ENCODE peak calls at places on chromosomes 11 and 22, in four cellular contexts. D, R, S and G are unnamed samples.

GRCh38 chr11:113014262-113014661 is 53.0 kb downstream of the NCAM1 start:
- DNase-seq in S (peak), D (no peak), R (no peak), G (peak)

GRCh38 chr11:61609000-61609969 is 28.4 kb upstream of the SYT7 start:
- DNase-seq in D (no peak), S (no peak), R (no peak), G (no peak)

GRCh38 chr11:279966-280761 is 2.0 kb downstream of the NLRP6 start:
- DNase-seq in R (no peak), D (no peak), S (peak), G (peak)

GRCh38 chr11:83249972-83250593 is 36.1 kb downstream of the CCDC90B start:
- DNase-seq in D (no peak), S (peak), R (no peak), G (peak)

GRCh38 chr11:66136752-66137123 is 66.7 kb downstream of the PACS1 start:
- DNase-seq in R (no peak), D (no peak), S (peak), G (peak)

GRCh38 chr11:795638-796564 is 2.2 kb downstream of the SLC25A22 start:
- DNase-seq in D (peak), R (no peak), S (peak), G (peak)

GRCh38 chr11:12353534-12353933 is 23.8 kb upstream of the PARVA start:
- DNase-seq in D (no peak), S (no peak), R (no peak), G (no peak)

GRCh38 chr11:35390737-35391682 is 28.3 kb downstream of the SLC1A2 start:
- DNase-seq in R (no peak), D (no peak), S (peak), G (peak)

GRCh38 chr11:122746050-122746478 is 90.5 kb downstream of the UBASH3B start:
- DNase-seq in R (no peak), S (no peak), D (no peak), G (no peak)

GRCh38 chr11:45507916-45508315 is 157.5 kb downstream of the CHST1 start:
- DNase-seq in R (no peak), S (no peak), D (no peak), G (no peak)

GRCh38 chr11:67300756-67301312 is 2.5 kb upstream of the SSH3 start:
- DNase-seq in R (no peak), D (peak), S (no peak), G (no peak)

GRCh38 chr22:45865561-45866397 is 111.2 kb downstream of the WNT7B start:
- DNase-seq in R (no peak), S (no peak), D (no peak), G (no peak)

GRCh38 chr11:8826145-8826786 is 84.7 kb upstream of the AKIP1 start:
- DNase-seq in D (no peak), R (no peak), S (peak), G (peak)

GRCh38 chr11:17790453-17790852 is 55.9 kb downstream of the KCNC1 start:
- DNase-seq in D (no peak), R (no peak), S (peak), G (peak)

GRCh38 chr11:95704865-95705264 is 84.7 kb downstream of the FAM76B start:
- DNase-seq in D (no peak), S (no peak), R (no peak), G (no peak)

GRCh38 chr11:74557526-74557925 is 34.9 kb upstream of the POLD3 start:
- DNase-seq in D (no peak), S (no peak), R (no peak), G (no peak)

GRCh38 chr11:74559110-74559933 is 33.1 kb upstream of the POLD3 start:
- DNase-seq in S (no peak), R (no peak), D (no peak), G (no peak)

DNA sequence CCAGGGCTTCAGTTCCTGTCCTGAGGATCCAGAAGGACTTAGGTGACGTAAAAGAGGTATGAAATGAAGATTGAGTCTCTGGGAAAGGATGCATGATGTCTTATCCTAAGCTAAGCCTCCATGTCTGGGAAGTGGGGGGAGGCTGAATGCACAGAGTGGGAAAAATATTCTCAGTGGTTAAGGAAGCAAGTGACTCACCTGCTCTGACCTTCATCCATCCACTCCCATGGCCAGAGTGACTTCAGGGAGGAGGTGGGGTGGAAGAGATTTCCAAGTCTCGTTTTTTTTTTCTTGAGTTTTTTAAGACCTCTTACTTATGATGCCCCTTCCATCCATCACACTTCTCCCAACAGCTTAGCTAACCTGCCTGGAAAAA is 32.5 kb upstream of the POLD3 start:
- DNase-seq in R (no peak), D (no peak), S (no peak), G (no peak)
- H3K4me3 ChIP-seq in R (no peak), D (no peak), S (no peak), G (no peak)

GRCh38 chr22:38414009-38414395 is 41.0 kb downstream of the KCNJ4 start:
- DNase-seq in D (no peak), R (peak), S (no peak), G (no peak)
- TF ChIP-seq CTCF in D (no peak), R (no peak), S (no peak), G (no peak)

DNA sequence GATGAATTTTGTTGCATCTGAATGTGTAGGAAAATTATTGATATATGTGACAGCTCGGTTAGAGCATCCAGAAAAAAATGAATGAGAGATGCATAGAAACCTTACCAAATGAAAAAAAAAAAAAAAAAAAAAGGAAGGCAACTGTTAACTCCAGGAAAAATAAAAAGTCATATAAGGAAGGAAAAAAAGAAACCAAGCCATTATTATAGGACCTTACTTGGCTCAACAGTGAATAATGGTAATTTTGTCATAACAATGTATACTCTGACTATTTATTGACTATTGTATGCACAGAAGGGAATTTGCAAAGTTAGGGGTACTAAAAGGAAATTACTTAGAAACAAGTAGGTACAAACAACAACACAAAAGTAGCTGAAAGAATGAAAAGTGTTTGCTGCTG is 2.0 kb downstream of the DHCR7 start:
- DNase-seq in D (no peak), S (no peak), R (no peak), G (no peak)
- H3K4me3 ChIP-seq in D (no peak), S (no peak), R (no peak), G (no peak)

DNA sequence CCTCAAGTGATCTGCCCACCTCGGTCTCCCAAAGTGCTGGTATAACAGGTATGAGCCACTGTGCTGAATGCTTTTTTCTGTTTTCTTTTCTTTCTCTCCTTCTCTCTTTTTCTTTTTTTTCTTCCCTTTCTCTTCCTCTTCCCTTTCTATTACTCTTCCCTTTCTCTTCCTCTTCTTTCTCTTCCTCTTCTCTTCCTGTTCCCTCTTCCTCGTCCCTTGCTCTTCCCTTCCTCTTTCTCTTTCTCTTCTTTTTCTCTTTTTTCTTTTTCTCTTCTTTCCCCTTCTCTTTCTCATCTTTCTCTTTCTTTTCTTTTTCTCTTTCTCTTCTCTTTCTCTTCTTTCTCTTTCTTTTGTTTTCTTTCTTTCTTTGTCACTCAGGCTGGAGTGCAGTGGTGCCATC is 1.2 kb downstream of the OOSP1 start:
- DNase-seq in R (no peak), S (no peak), D (no peak), G (no peak)
- TF ChIP-seq CTCF in R (no peak), S (no peak), D (no peak), G (no peak)

DNA sequence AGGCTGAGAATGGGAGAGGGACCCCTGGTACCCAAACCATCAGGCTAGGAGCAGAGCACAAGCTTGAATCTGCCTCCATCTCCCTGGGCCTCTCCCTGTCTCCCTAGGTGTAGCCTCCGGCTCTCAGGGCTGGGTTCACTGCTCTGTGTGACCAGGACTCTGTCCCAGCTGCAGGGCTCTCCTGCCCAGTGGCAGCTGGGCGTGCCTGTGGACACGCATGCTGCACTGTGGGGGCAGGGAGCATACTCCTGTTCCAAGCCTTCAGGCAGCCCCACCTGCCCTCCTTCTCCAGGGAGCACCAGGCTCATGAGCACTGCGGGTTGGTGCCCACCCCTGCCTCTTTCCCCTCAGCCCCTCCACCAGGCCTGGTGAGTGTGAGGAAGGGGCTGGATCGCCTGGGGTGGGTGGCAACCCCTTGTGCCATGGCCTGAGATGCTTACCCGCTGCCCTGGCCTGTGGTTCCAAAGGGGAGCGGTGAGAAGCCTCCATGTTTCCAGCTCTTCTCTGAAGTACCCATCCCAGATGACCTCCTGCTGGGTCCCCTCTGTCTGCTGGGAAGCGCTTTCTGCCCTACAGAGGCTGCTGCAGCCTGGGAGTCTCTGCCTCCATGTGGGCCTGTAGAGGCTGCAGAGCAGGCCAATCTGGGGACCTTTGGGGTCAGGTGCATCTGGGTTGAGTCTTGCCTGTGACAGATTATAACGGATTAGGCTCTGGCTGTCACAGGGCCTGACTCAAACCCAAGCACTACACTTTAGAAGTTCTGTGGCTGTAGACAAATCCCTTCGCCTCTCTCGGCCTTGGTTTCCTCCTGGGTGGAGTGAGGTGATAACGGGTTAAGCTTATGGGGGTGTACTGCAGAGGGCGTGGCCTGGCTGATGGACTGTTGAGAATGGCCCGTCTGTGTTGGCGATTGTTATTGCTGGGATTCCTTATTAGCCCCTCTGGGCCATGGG is 43.7 kb downstream of the WNT11 start:
- DNase-seq in D (no peak), R (no peak), S (no peak), G (no peak)
- H3K4me3 ChIP-seq in D (no peak), R (no peak), S (no peak), G (no peak)

GRCh38 chr11:132943325-132943736 is 589.0 kb downstream of the OPCML start:
- DNase-seq in S (peak), D (no peak), R (no peak), G (no peak)

GRCh38 chr11:132944557-132944920 is 587.8 kb downstream of the OPCML start:
- DNase-seq in D (no peak), R (no peak), S (no peak), G (no peak)

GRCh38 chr11:132942611-132943324 is 589.5 kb downstream of the OPCML start:
- DNase-seq in R (peak), S (no peak), D (no peak), G (no peak)

GRCh38 chr11:132941761-132942160 is 590.5 kb downstream of the OPCML start:
- DNase-seq in R (no peak), D (no peak), S (no peak), G (no peak)

DNA sequence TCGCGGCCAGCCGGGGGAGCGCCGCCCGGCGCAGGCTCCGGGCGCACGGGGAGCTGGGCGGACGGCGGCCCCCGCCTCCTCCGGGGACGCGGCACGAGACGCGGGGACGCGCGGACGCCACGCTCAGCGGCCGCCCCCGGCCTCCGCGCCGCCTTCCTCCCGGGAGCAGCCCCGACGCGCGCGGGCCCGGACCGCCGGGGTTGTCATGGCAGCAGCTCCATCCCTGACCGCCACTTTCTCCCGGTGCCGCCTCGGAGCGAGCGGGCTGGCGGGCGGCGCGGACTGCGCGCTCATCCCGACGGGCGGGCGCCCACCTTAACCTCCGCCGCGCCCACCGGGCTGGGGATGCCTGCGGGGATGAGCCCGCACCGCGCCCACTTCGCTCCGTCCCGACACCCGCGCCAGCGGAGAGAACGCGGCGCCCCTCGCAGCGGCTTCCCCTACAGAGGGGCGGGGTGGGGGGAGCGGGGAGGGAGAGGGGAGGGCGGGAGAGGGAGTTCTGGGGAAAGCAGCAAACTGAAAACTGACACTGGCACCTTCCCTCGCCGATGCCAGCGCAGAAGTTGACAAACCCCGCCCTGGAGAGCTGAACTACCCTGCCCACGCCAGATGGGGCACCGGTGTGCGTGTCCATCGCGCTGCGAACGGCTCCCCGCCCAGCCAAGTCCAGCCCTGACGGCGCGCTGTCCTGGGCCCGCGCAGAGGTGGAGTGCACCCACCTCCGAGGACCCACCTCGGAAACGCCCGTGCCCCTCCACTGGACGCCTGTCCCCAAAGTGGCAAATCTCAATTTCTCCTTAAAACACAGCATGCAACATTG is 588.4 kb downstream of the OPCML start:
- DNase-seq in R (peak), D (no peak), S (peak), G (peak)
- TF ChIP-seq CTCF in R (peak), D (no peak), S (peak), G (no peak)

GRCh38 chr11:133947298-133947905 is 9.4 kb downstream of the IGSF9B start:
- DNase-seq in R (no peak), S (peak), D (no peak), G (peak)
- H3K4me3 ChIP-seq in R (peak), S (no peak), D (no peak), G (no peak)